ENCODE peak calls at places on chromosomes 5 and 9, in eight cellular contexts. P, W, K, H, X, Y, D and B are unnamed samples.

GRCh38 chr5:180330810-180331646 is 22.1 kb downstream of the GFPT2 start:
- DNase-seq in P (no peak), W (peak; percentile 59), K (peak; percentile 100), H (peak; percentile 85), X (peak; percentile 83), Y (peak; percentile 80), D (peak; percentile 99), B (peak; percentile 83)

GRCh38 chr9:4738866-4739586 is 2.0 kb downstream of the AK3 start:
- DNase-seq in P (no peak), W (no peak), K (no peak), H (no peak), X (no peak), Y (no peak), D (no peak), B (no peak)

GRCh38 chr5:2876183-2876582 is 124.7 kb upstream of the IRX2 start:
- DNase-seq in P (no peak), W (no peak), K (no peak), H (no peak), X (no peak), Y (no peak), D (no peak), B (no peak)

GRCh38 chr5:134223406-134224251 is 2.2 kb downstream of the PPP2CA start:
- DNase-seq in P (no peak), W (no peak), K (no peak), H (no peak), X (no peak), Y (no peak), D (no peak), B (no peak)

GRCh38 chr9:97109194-97109811 is 70.4 kb upstream of the CTSV start:
- DNase-seq in P (peak; percentile 80), W (no peak), K (peak; percentile 6), H (no peak), X (no peak), Y (peak; percentile 72), D (no peak), B (no peak)

GRCh38 chr5:15285901-15286583 is 213.9 kb upstream of the FBXL7 start:
- DNase-seq in P (no peak), W (peak; percentile 28), K (no peak), H (no peak), X (peak; percentile 8), Y (peak; percentile 22), D (peak; percentile 37), B (no peak)

GRCh38 chr9:112700080-112700479 is 17.8 kb downstream of the INIP start:
- DNase-seq in P (no peak), W (no peak), K (peak; percentile 20), H (no peak), X (no peak), Y (no peak), D (no peak), B (no peak)

GRCh38 chr9:22044583-22044982 is 35.5 kb upstream of the CDKN2B start:
- DNase-seq in P (no peak), W (no peak), K (peak; percentile 92), H (no peak), X (no peak), Y (no peak), D (peak; percentile 67), B (no peak)

GRCh38 chr5:50666261-50667078 is at the start of gene PARP8:
- DNase-seq in P (peak; percentile 86), W (peak; percentile 45), K (peak; percentile 14), H (peak; percentile 79), X (peak; percentile 48), Y (peak; percentile 47), D (no peak), B (peak; percentile 84)

GRCh38 chr5:101679816-101680215 is 616.3 kb downstream of the SLCO4C1 start:
- DNase-seq in P (no peak), W (no peak), K (peak; percentile 28), H (no peak), X (no peak), Y (no peak), D (no peak), B (no peak)

GRCh38 chr9:128917151-128917849 is 3.5 kb upstream of the PHYHD1 start:
- DNase-seq in P (no peak), W (peak; percentile 82), K (peak; percentile 63), H (peak; percentile 97), X (peak; percentile 93), Y (peak; percentile 95), D (peak; percentile 33), B (peak; percentile 93)

GRCh38 chr9:128913995-128914772 is 6.6 kb upstream of the PHYHD1 start:
- DNase-seq in P (no peak), W (no peak), K (no peak), H (no peak), X (no peak), Y (no peak), D (no peak), B (no peak)

GRCh38 chr9:128916745-128917144 is 4.0 kb upstream of the PHYHD1 start:
- DNase-seq in P (no peak), W (no peak), K (no peak), H (no peak), X (no peak), Y (no peak), D (no peak), B (no peak)

GRCh38 chr9:128918921-128919320 is 1.9 kb upstream of the PHYHD1 start:
- DNase-seq in P (no peak), W (no peak), K (no peak), H (no peak), X (no peak), Y (no peak), D (no peak), B (no peak)

DNA sequence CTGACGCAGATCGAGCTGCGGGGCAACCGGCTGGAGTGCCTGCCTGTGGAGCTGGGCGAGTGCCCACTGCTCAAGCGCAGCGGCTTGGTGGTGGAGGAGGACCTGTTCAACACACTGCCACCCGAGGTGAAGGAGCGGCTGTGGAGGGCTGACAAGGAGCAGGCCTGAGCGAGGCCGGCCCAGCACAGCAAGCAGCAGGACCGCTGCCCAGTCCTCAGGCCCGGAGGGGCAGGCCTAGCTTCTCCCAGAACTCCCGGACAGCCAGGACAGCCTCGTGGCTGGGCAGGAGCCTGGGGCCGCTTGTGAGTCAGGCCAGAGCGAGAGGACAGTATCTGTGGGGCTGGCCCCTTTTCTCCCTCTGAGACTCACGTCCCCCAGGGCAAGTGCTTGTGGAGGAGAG is 4.6 kb upstream of the PHYHD1 start:
- DNase-seq in P (no peak), W (no peak), K (no peak), H (peak; percentile 90), X (no peak), Y (peak; percentile 65), D (no peak), B (peak; percentile 90)
- H3K4me3 ChIP-seq in P (no peak overlapping the region), W (peak overlapping the region; percentile 29), K (no peak overlapping the region), H (peak overlapping the region; percentile 16), X (no peak overlapping the region), Y (peak overlapping the region; percentile 18), D (no peak overlapping the region), B (no peak overlapping the region)

GRCh38 chr5:124751031-124751430 is 4.6 kb upstream of the ZNF608 start:
- DNase-seq in P (no peak), W (no peak), K (no peak), H (no peak), X (no peak), Y (no peak), D (no peak), B (no peak)

GRCh38 chr5:124755565-124755964 is 9.1 kb upstream of the ZNF608 start:
- DNase-seq in P (no peak), W (no peak), K (peak; percentile 27), H (no peak), X (peak; percentile 18), Y (no peak), D (no peak), B (no peak)

GRCh38 chr5:124752854-124753720 is 6.6 kb upstream of the ZNF608 start:
- DNase-seq in P (no peak), W (no peak), K (no peak), H (no peak), X (no peak), Y (no peak), D (no peak), B (no peak)

GRCh38 chr5:124748687-124749594 is 2.5 kb upstream of the ZNF608 start:
- DNase-seq in P (peak; percentile 91), W (peak; percentile 46), K (peak; percentile 91), H (peak; percentile 74), X (peak; percentile 72), Y (peak; percentile 91), D (peak; percentile 72), B (peak; percentile 70)

DNA sequence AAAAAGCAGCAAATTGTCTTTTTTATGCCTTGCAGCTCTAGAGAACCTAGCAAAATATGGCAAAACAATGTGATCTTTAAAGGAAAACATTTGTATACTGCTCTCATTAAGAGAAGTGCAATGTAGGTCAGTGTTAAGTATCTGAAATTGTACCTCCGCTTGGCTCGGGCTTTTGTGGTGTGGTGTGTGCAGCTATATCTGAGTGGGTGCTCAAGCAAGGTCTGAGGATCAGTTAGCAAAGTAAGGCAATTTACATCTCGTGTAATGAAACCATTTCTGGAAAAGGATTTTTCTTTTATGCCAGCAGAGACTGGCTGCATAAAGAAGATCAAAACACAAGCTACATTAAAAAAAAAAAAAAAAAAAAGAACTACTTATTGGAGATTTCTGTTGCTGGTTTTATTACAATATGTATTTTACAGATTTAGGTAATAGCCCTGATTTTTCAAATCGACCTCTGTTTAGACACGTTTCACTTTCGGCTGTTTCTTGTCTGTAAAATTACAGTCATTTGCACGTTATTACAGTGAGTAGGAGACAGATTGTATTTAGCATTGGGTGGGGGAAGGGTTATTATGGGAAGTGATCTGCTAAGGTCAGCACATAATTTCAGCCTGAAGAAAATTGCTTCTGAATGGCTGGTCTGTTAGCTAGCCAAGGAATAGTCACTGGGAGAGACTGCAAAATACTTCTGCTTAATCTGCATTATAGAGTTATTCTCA is 7.9 kb upstream of the ZNF608 start:
- DNase-seq in P (no peak), W (no peak), K (no peak), H (no peak), X (no peak), Y (no peak), D (no peak), B (no peak)
- H3K4me3 ChIP-seq in P (no peak overlapping the region), W (no peak overlapping the region), K (no peak overlapping the region), H (no peak overlapping the region), X (no peak overlapping the region), Y (no peak overlapping the region), D (no peak overlapping the region), B (no peak overlapping the region)

GRCh38 chr9:125509476-125509875 is 197.5 kb downstream of the MAPKAP1 start:
- DNase-seq in P (no peak), W (no peak), K (peak; percentile 63), H (no peak), X (no peak), Y (no peak), D (no peak), B (no peak)

GRCh38 chr9:125513634-125514413 is 193.2 kb downstream of the MAPKAP1 start:
- DNase-seq in P (peak; percentile 28), W (peak; percentile 35), K (peak; percentile 88), H (no peak), X (peak; percentile 45), Y (peak; percentile 73), D (no peak), B (peak; percentile 43)

GRCh38 chr9:125508261-125508660 is 198.7 kb downstream of the MAPKAP1 start:
- DNase-seq in P (no peak), W (no peak), K (no peak), H (no peak), X (no peak), Y (no peak), D (no peak), B (no peak)

GRCh38 chr9:125511780-125512179 is 195.2 kb downstream of the MAPKAP1 start:
- DNase-seq in P (peak; percentile 30), W (no peak), K (no peak), H (no peak), X (no peak), Y (no peak), D (no peak), B (no peak)

GRCh38 chr9:125510980-125511379 is 196.0 kb downstream of the MAPKAP1 start:
- DNase-seq in P (no peak), W (no peak), K (no peak), H (no peak), X (no peak), Y (no peak), D (no peak), B (no peak)
- H3K4me3 ChIP-seq in P (no peak overlapping the region), W (no peak overlapping the region), K (no peak overlapping the region), H (no peak overlapping the region), X (no peak overlapping the region), Y (no peak overlapping the region), D (no peak overlapping the region), B (no peak overlapping the region)

GRCh38 chr5:69042500-69042899 is 51.3 kb upstream of the SLC30A5 start:
- DNase-seq in P (no peak), W (no peak), K (no peak), H (no peak), X (no peak), Y (no peak), D (no peak), B (no peak)
- H3K4me3 ChIP-seq in P (no peak overlapping the region), W (peak overlapping the region; percentile 69), K (peak overlapping the region; percentile 82), H (no peak overlapping the region), X (no peak overlapping the region), Y (no peak overlapping the region), D (no peak overlapping the region), B (no peak overlapping the region)